ENCODE peak calls at places on chromosomes 5 and 9, in ten cellular contexts. G is DMS79 treated with DMSO at 0.1 percent for 48 hours; J is memory B cell; M is KBM-7; Z is HFFc6; X is activated CD4-positive, alpha-beta T cell treated with anti-CD3 and anti-CD28 coated beads, Interleukin-2, amount 50 U/mL, for 1 hour; I is activated T-cell treated with anti-CD3 and anti-CD28 coated beads for 1 hour; N is activated CD8-positive, alpha-beta memory T cell treated with anti-CD3 and anti-CD28 coated beads for 1 hour; Q is AG09309; C is esophagus squamous epithelium. O is an unnamed sample.

GRCh38 chr9:93012998-93013855 is 45.3 kb upstream of the SUSD3 start:
- DNase-seq in X (no peak), C (no peak), Z (no peak), J (no peak), Q (no peak), G (no peak), M (no peak), N (no peak), I (no peak), O (no peak)

GRCh38 chr9:6619909-6620308 is 25.6 kb downstream of the GLDC start:
- DNase-seq in G (no peak), X (no peak), M (no peak), I (no peak), Z (no peak), J (no peak), Q (no peak), N (no peak), C (no peak), O (no peak)

GRCh38 chr9:130881516-130881915 is 15.1 kb downstream of the QRFP start:
- DNase-seq in Q (no peak), J (no peak), G (no peak), C (no peak), N (no peak), M (no peak), Z (no peak), I (no peak), X (no peak), O (no peak)

GRCh38 chr5:86979801-86980510 is 287.7 kb upstream of the RASA1 start:
- DNase-seq in M (no peak), X (no peak), Z (peak; percentile 72), Q (peak; percentile 83), J (no peak), N (no peak), C (no peak), G (no peak), I (no peak), O (no peak)

GRCh38 chr5:41869150-41869738 is 981 bp downstream of the OXCT1 start:
- DNase-seq in G (peak; percentile 31), J (no peak), Z (peak; percentile 13), M (peak; percentile 53), I (no peak), N (no peak), C (no peak), Q (no peak), X (no peak), O (no peak)

GRCh38 chr9:133935328-133936040 is 56.6 kb downstream of the VAV2 start:
- DNase-seq in X (no peak), Q (no peak), G (peak; percentile 34), M (no peak), J (no peak), I (no peak), Z (no peak), C (no peak), N (no peak), O (no peak)

GRCh38 chr5:132489051-132489770 is 1.4 kb downstream of the IRF1 start:
- DNase-seq in M (peak; percentile 43), N (no peak), X (peak; percentile 6), I (no peak), Z (no peak), G (no peak), Q (no peak), J (no peak), C (no peak), O (peak; percentile 90)

GRCh38 chr5:14659821-14660607 is 4.5 kb upstream of the OTULIN start:
- DNase-seq in C (no peak), M (peak; percentile 30), I (no peak), Q (peak; percentile 34), J (no peak), G (no peak), N (no peak), Z (peak; percentile 74), X (no peak), O (no peak)

GRCh38 chr5:110815916-110816605 is 77.3 kb downstream of the SLC25A46 start:
- DNase-seq in X (no peak), C (no peak), M (peak; percentile 14), Q (no peak), J (no peak), N (no peak), Z (no peak), I (no peak), G (no peak), O (no peak)

GRCh38 chr5:82720764-82721163 is 356.4 kb downstream of the TMEM167A start:
- DNase-seq in M (no peak), J (no peak), I (no peak), Z (no peak), C (no peak), X (no peak), Q (no peak), N (no peak), G (no peak), O (no peak)

GRCh38 chr5:173834070-173834771 is 53.9 kb upstream of the CPEB4 start:
- DNase-seq in I (no peak), C (no peak), M (no peak), X (no peak), Q (no peak), J (no peak), N (no peak), Z (no peak), G (no peak), O (no peak)

GRCh38 chr5:133509742-133510079 is 102.6 kb downstream of the FSTL4 start:
- DNase-seq in C (no peak), Z (no peak), I (no peak), J (no peak), N (no peak), X (no peak), G (no peak), Q (no peak), M (no peak), O (peak; percentile 57)

GRCh38 chr9:104177003-104177611 is 83.0 kb downstream of the SMC2 start:
- DNase-seq in M (peak; percentile 10), J (no peak), N (no peak), Q (no peak), G (no peak), C (no peak), I (no peak), Z (no peak), X (no peak), O (no peak)

GRCh38 chr5:133925866-133926488 is 42.4 kb downstream of the C5orf15 start:
- DNase-seq in Q (no peak), C (no peak), G (no peak), J (no peak), Z (no peak), N (no peak), M (peak; percentile 94), I (no peak), X (no peak), O (no peak)

GRCh38 chr5:41097642-41098041 is 26.5 kb upstream of the MROH2B start:
- DNase-seq in C (no peak), I (no peak), G (no peak), M (no peak), X (no peak), Q (no peak), N (no peak), J (no peak), Z (no peak), O (no peak)

GRCh38 chr9:34550016-34550680 is 27.4 kb upstream of the ENHO start:
- DNase-seq in M (no peak), C (no peak), Z (no peak), G (no peak), N (no peak), X (no peak), J (no peak), I (no peak), Q (no peak), O (no peak)

O was measured in esophagus muscularis mucosa.